ENCODE peak calls at places on chromosomes 1 and 21, in five cellular contexts. O is AG04450, D is pancreas, F is GM12865, E is MM.1S. C is an unnamed sample.
A peak's percentile ranks its signal among the peaks of the same experiment; 100 is the strongest.

GRCh38 chr1:181255270-181255929 is 166.9 kb downstream of the IER5 start:
- DNase-seq in O (peak; percentile 94), D (peak; percentile 26), F (no peak), E (no peak), C (peak; percentile 70)

GRCh38 chr1:246954126-246954525 is 22.4 kb upstream of the AHCTF1 start:
- DNase-seq in O (no peak), D (no peak), F (no peak), E (no peak), C (no peak)

GRCh38 chr1:14915356-14916054 is 238.0 kb upstream of the TMEM51 start:
- DNase-seq in O (no peak), D (peak; percentile 62), F (peak; percentile 58), E (peak; percentile 46), C (no peak)

GRCh38 chr1:7644906-7645750 is 126.0 kb upstream of the VAMP3 start:
- DNase-seq in O (peak; percentile 43), D (peak; percentile 71), F (peak; percentile 37), E (peak; percentile 30), C (peak; percentile 34)

GRCh38 chr1:64320470-64320869 is 117.0 kb downstream of the UBE2U start:
- DNase-seq in O (no peak), D (no peak), F (no peak), E (no peak), C (no peak)

GRCh38 chr1:32372149-32372756 is 9.9 kb downstream of the TSSK3 start:
- DNase-seq in O (no peak), D (no peak), F (peak; percentile 75), E (no peak), C (no peak)

GRCh38 chr1:200367841-200368534 is 41.8 kb downstream of the ZNF281 start:
- DNase-seq in O (peak; percentile 33), D (no peak), F (no peak), E (no peak), C (peak; percentile 88)

GRCh38 chr1:215566556-215567490 is at the start of gene KCTD3:
- DNase-seq in O (no peak), D (peak; percentile 85), F (peak; percentile 77), E (peak; percentile 76), C (peak; percentile 12)

GRCh38 chr1:204544321-204544720 is 28.1 kb downstream of the MDM4 start:
- DNase-seq in O (no peak), D (no peak), F (peak; percentile 59), E (peak; percentile 90), C (no peak)

GRCh38 chr1:229758101-229759036 is 132.3 kb downstream of the URB2 start:
- DNase-seq in O (no peak), D (no peak), F (no peak), E (no peak), C (no peak)

GRCh38 chr21:31983120-31983519 is 110.3 kb downstream of the HUNK start:
- DNase-seq in O (no peak), D (peak; percentile 51), F (no peak), E (no peak), C (no peak)
- H3K4me3 ChIP-seq in O (no peak overlapping the region), D (no peak overlapping the region), F (no peak overlapping the region), E (no peak overlapping the region), C (no peak overlapping the region)

GRCh38 chr1:9294440-9294773 is 1.7 kb downstream of the SPSB1 start:
- DNase-seq in O (peak; percentile 72), D (no peak), F (no peak), E (no peak), C (no peak)

GRCh38 chr1:9293512-9294439 is 1.1 kb downstream of the SPSB1 start:
- DNase-seq in O (no peak), D (peak; percentile 68), F (peak; percentile 25), E (peak; percentile 22), C (no peak)

GRCh38 chr1:9296850-9297249 is 4.2 kb downstream of the SPSB1 start:
- DNase-seq in O (no peak), D (no peak), F (no peak), E (no peak), C (no peak)

GRCh38 chr1:9295884-9296283 is 3.2 kb downstream of the SPSB1 start:
- DNase-seq in O (no peak), D (no peak), F (no peak), E (no peak), C (no peak)

GRCh38 chr1:9294910-9295636 is 2.4 kb downstream of the SPSB1 start:
- DNase-seq in O (no peak), D (no peak), F (peak; percentile 74), E (peak; percentile 78), C (no peak)
- H3K4me3 ChIP-seq in O (peak overlapping the region; percentile 99), D (no peak overlapping the region), F (no peak overlapping the region), E (no peak overlapping the region), C (peak overlapping the region; percentile 94)

DNA sequence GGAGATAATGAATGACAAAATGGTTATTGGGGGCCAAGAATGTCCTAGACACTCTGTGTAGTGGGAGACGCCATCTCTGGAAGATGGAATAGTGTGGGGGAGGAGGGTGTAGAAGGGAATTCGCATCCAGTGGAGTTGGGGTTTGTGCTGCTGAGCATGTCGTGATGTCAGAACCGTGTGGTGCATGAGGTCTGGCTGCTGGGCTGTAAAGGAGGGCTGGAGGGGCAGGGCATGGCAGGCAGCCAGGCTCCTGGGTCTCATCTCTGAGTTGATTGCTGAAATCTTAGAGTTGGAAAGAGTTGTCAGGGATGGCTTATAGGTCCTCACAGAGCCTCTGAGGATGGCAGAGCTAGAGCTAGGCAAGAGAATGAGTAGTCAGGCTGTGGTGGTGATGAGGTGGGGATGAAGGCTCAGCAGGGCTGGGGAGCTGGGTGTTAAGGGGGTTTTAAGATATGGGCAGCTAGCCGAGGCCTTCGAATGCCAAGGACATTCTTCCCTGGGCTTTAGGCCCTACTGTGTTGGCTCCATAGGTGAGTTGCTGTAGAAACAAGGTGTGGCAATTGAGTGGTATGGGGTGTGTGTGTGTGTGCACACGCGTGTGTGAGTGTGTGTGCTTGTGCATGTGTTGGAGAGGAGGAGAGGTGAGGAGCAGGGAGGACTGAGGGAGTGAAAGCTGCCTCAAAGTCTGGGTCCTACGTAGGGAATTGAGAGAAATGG is 1.9 kb downstream of the PPFIA4 start:
- DNase-seq in O (no peak), D (no peak), F (no peak), E (no peak), C (no peak)
- H3K4me3 ChIP-seq in O (no peak overlapping the region), D (no peak overlapping the region), F (no peak overlapping the region), E (no peak overlapping the region), C (no peak overlapping the region)

GRCh38 chr21:45131537-45131999 is 57.2 kb downstream of the ADARB1 start:
- DNase-seq in O (no peak), D (no peak), F (no peak), E (no peak), C (no peak)

GRCh38 chr21:45129231-45129923 is 55.0 kb downstream of the ADARB1 start:
- DNase-seq in O (no peak), D (no peak), F (no peak), E (no peak), C (no peak)

GRCh38 chr21:45127937-45128336 is 53.6 kb downstream of the ADARB1 start:
- DNase-seq in O (no peak), D (no peak), F (no peak), E (no peak), C (no peak)

GRCh38 chr21:45128613-45129226 is 54.3 kb downstream of the ADARB1 start:
- DNase-seq in O (peak; percentile 33), D (peak; percentile 72), F (peak; percentile 84), E (peak; percentile 82), C (peak; percentile 56)

DNA sequence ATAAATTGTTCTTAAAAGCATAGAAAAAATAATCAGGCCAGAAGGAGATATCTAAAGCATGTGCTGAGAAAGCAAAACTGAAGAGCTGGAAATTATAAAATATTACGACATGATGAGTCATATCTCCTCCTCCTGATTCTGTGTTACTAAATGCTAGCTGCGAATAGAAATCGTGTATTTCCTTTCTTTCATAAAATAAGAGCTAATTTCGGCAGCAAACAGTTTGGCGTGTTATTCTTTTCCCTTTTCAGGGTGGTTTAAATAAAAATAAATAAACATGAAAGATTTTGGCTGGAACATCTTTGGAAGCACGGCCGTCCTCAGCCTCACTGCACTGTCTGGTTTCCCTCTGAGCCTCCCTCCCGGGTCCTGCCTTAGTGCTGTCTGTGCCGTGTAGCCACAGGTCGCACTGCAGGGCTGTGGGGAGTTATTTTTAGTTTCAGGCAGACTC is 56.0 kb downstream of the ADARB1 start:
- DNase-seq in O (no peak), D (no peak), F (no peak), E (no peak), C (no peak)
- H3K4me3 ChIP-seq in O (peak overlapping the region; percentile 55), D (no peak overlapping the region), F (no peak overlapping the region), E (no peak overlapping the region), C (peak overlapping the region; percentile 35)